ENCODE peak calls at places on chromosomes 5 and 9, in five cellular contexts. One of them, this sample, is unnamed. For H3K27me3 and H3K4me1, the result is how much of the 10 kb centered on the place peaks cover.

GRCh38 chr5:149221731-149222342 is 49.8 kb upstream of the AFAP1L1 start:
- DNase-seq in ovary: no peak
- DNase-seq in tibial artery: no peak
- DNase-seq in lower lobe of right lung: no peak
- DNase-seq in CD8-positive, alpha-beta T cell: no peak
- DNase-seq in this sample: no peak

GRCh38 chr5:81361600-81361999 is 32.3 kb downstream of the ACOT12 start:
- DNase-seq in ovary: no peak
- DNase-seq in tibial artery: no peak
- DNase-seq in lower lobe of right lung: no peak
- DNase-seq in CD8-positive, alpha-beta T cell: no peak
- DNase-seq in this sample: no peak

GRCh38 chr9:122941560-122942234 is 877 bp downstream of the RABGAP1 start:
- DNase-seq in ovary: no peak
- DNase-seq in tibial artery: no peak
- DNase-seq in lower lobe of right lung: no peak
- DNase-seq in CD8-positive, alpha-beta T cell: no peak
- DNase-seq in this sample: peak

GRCh38 chr5:153753645-153754432 is 263.4 kb downstream of the GRIA1 start:
- DNase-seq in ovary: no peak
- DNase-seq in tibial artery: no peak
- DNase-seq in lower lobe of right lung: no peak
- DNase-seq in CD8-positive, alpha-beta T cell: no peak
- DNase-seq in this sample: no peak

GRCh38 chr9:93468763-93469456 is 15.5 kb upstream of the FAM120AOS start:
- DNase-seq in ovary: no peak
- DNase-seq in tibial artery: no peak
- DNase-seq in lower lobe of right lung: no peak
- DNase-seq in CD8-positive, alpha-beta T cell: no peak
- DNase-seq in this sample: peak

GRCh38 chr5:53642006-53642405 is 81.6 kb downstream of the NDUFS4 start:
- DNase-seq in ovary: no peak
- DNase-seq in tibial artery: no peak
- DNase-seq in lower lobe of right lung: no peak
- DNase-seq in CD8-positive, alpha-beta T cell: no peak
- DNase-seq in this sample: no peak

GRCh38 chr5:157294692-157295091 is 28.8 kb downstream of the CYFIP2 start:
- DNase-seq in ovary: no peak
- DNase-seq in tibial artery: no peak
- DNase-seq in lower lobe of right lung: no peak
- DNase-seq in CD8-positive, alpha-beta T cell: no peak
- DNase-seq in this sample: no peak

GRCh38 chr9:135819905-135820304 is 87.4 kb downstream of the CAMSAP1 start:
- DNase-seq in ovary: no peak
- DNase-seq in tibial artery: peak
- DNase-seq in lower lobe of right lung: no peak
- DNase-seq in CD8-positive, alpha-beta T cell: no peak
- DNase-seq in this sample: no peak

GRCh38 chr9:107173422-107174180 is 109.5 kb upstream of the RAD23B start:
- DNase-seq in ovary: no peak
- DNase-seq in tibial artery: no peak
- DNase-seq in lower lobe of right lung: no peak
- DNase-seq in CD8-positive, alpha-beta T cell: no peak
- DNase-seq in this sample: no peak

GRCh38 chr5:107090471-107090870 is 580.3 kb downstream of the EFNA5 start:
- DNase-seq in ovary: no peak
- DNase-seq in tibial artery: no peak
- DNase-seq in lower lobe of right lung: no peak
- DNase-seq in CD8-positive, alpha-beta T cell: no peak
- DNase-seq in this sample: no peak

GRCh38 chr9:37029776-37030590 is 4.1 kb downstream of the PAX5 start:
- DNase-seq in ovary: no peak
- DNase-seq in tibial artery: no peak
- DNase-seq in lower lobe of right lung: no peak
- DNase-seq in CD8-positive, alpha-beta T cell: no peak
- DNase-seq in this sample: no peak
- H3K27me3 ChIP-seq in ovary: under half
- H3K27me3 ChIP-seq in tibial artery: half or more
- H3K27me3 ChIP-seq in lower lobe of right lung: half or more
- H3K27me3 ChIP-seq in CD8-positive, alpha-beta T cell: half or more
- H3K27me3 ChIP-seq in this sample: half or more

GRCh38 chr9:116910201-116910600 is 223.1 kb downstream of the TRIM32 start:
- DNase-seq in ovary: no peak
- DNase-seq in tibial artery: no peak
- DNase-seq in lower lobe of right lung: no peak
- DNase-seq in CD8-positive, alpha-beta T cell: no peak
- DNase-seq in this sample: no peak
- TF ChIP-seq CTCF in ovary: no peak
- TF ChIP-seq CTCF in tibial artery: no peak
- TF ChIP-seq CTCF in lower lobe of right lung: no peak
- TF ChIP-seq CTCF in CD8-positive, alpha-beta T cell: no peak
- TF ChIP-seq CTCF in this sample: no peak

GRCh38 chr9:129341991-129342348 is 163.9 kb upstream of the IER5L start:
- DNase-seq in ovary: no peak
- DNase-seq in tibial artery: no peak
- DNase-seq in lower lobe of right lung: no peak
- DNase-seq in CD8-positive, alpha-beta T cell: no peak
- DNase-seq in this sample: no peak
- H3K4me1 ChIP-seq in ovary: under half
- H3K4me1 ChIP-seq in tibial artery: under half
- H3K4me1 ChIP-seq in lower lobe of right lung: under half
- H3K4me1 ChIP-seq in CD8-positive, alpha-beta T cell: under half
- H3K4me1 ChIP-seq in this sample: under half

DNA sequence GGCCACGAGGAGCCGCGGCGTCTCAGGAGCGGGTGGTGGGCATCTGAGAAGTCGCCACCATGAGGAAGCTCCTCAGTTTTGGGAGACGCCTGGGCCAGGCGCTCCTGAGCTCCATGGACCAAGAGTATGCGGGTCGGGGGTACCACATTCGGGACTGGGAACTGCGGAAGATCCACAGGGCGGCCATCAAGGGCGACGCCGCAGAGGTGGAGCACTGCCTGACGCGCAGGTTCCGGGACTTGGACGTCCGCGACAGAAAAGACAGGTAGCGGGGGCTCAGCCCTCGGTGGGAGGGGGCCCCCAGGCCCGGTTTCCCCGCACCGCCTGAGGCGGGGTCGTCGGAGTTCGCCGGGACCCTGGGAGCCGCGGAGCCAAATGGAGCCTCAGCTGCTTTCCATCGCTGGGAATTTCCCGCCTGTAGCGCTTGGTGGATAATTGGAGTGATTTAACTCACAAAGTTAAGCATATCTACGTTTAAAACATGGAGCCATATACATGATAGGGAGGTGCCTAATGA is 438 bp downstream of the ANKRD18B start:
- DNase-seq in ovary: no peak
- DNase-seq in tibial artery: no peak
- DNase-seq in lower lobe of right lung: no peak
- DNase-seq in CD8-positive, alpha-beta T cell: no peak
- DNase-seq in this sample: peak
- H3K27me3 ChIP-seq in ovary: under half
- H3K27me3 ChIP-seq in tibial artery: under half
- H3K27me3 ChIP-seq in lower lobe of right lung: half or more
- H3K27me3 ChIP-seq in CD8-positive, alpha-beta T cell: under half
- H3K27me3 ChIP-seq in this sample: half or more

DNA sequence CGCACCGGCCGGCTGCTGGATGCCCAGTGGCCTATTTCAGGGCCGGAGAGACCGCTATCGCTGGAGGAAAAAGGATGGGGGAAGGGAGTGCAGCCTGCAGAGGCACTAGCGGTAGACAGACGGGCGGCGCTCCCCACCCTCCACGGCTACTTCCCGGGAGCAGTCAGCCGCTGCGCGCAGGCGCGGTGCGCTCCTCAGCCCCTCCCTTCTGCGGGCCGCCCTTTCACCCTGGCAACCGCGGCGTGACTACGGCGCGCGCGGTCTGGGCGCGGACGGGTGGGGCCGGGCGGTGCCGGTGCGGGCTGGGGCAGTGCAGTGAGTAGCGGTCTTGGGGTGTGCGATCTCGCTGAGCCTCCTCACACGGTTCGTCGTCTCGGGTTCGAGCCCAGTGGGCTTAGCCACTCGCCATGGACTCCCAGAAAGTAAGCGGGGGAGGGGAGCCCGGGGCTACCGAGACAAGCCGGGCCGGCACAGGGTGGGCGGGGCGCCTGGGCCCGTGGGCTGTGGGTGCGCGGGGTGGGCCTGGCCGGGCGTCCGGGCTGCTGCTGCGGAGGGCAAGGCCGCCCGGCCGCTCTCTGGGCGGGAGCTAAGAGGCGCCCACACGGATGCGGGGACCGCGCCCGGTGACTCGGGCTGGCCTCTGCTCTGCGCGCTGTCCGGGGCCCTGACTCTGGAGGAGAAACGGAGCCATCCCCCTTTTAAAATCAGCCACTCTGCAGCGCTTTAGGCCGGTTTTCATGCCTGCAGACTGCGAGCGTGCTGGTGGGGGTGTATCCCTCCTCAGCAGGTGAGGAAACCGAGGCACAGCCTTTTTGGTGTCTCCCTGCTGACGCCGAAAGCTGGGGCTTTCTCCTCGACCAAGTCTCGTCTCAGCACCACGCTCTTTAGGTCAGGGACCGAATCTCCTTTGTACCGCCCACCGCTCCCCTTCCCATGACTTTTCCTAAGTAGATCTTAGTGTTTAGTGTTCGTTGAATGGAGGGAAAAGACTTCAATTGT is at the start of gene FSD1L:
- DNase-seq in ovary: peak
- DNase-seq in tibial artery: peak
- DNase-seq in lower lobe of right lung: peak
- DNase-seq in CD8-positive, alpha-beta T cell: peak
- DNase-seq in this sample: peak
- TF ChIP-seq CTCF in ovary: no peak
- TF ChIP-seq CTCF in tibial artery: no peak
- TF ChIP-seq CTCF in lower lobe of right lung: peak
- TF ChIP-seq CTCF in CD8-positive, alpha-beta T cell: no peak
- TF ChIP-seq CTCF in this sample: peak

GRCh38 chr5:96932026-96932425 is 3.9 kb upstream of the LNPEP start:
- DNase-seq in ovary: no peak
- DNase-seq in tibial artery: no peak
- DNase-seq in lower lobe of right lung: no peak
- DNase-seq in CD8-positive, alpha-beta T cell: no peak
- DNase-seq in this sample: no peak
- H3K4me1 ChIP-seq in ovary: under half
- H3K4me1 ChIP-seq in tibial artery: under half
- H3K4me1 ChIP-seq in lower lobe of right lung: under half
- H3K4me1 ChIP-seq in CD8-positive, alpha-beta T cell: under half
- H3K4me1 ChIP-seq in this sample: under half

DNA sequence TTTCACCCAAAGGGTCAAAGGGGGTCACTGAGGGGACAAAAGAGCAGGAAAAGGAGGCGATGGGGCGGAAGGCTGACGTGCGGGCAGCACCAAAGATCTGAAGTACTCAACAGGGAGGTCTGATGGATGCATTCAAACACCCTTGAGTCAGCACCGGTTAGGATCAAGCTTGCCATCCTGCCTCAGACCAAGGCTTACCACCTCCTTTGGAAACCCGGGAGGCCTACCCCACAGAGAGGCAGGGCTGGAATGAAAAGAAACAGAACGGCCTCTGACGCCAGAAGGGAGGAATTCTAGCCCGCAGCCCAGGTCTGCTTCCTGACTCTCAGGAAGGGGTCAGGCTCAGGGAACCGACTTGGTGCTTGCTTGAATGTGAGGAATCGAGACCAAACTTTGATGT is 125.6 kb downstream of the PAPPA start:
- DNase-seq in ovary: no peak
- DNase-seq in tibial artery: no peak
- DNase-seq in lower lobe of right lung: no peak
- DNase-seq in CD8-positive, alpha-beta T cell: no peak
- DNase-seq in this sample: peak
- H3K27me3 ChIP-seq in ovary: under half
- H3K27me3 ChIP-seq in tibial artery: under half
- H3K27me3 ChIP-seq in lower lobe of right lung: under half
- H3K27me3 ChIP-seq in CD8-positive, alpha-beta T cell: under half
- H3K27me3 ChIP-seq in this sample: under half

This sample was measured in cardiac muscle cell.